ENCODE peak calls at places on chromosomes 16 and 17, in four cellular contexts. T is neuronal stem cell, I is IMR-90, L is H9. G is an unnamed sample.

GRCh38 chr17:10022416-10022815 is 117.3 kb upstream of the RCVRN start:
- DNase-seq in I (no peak), L (no peak), T (no peak), G (no peak)

GRCh38 chr17:82587234-82588086 is 60.8 kb downstream of the WDR45B start:
- DNase-seq in L (no peak), I (peak), T (no peak), G (no peak)

GRCh38 chr17:4341616-4341977 is 24.9 kb downstream of the UBE2G1 start:
- DNase-seq in T (no peak), L (no peak), I (no peak), G (no peak)

GRCh38 chr17:61157246-61157887 is 242.3 kb upstream of the TBX2 start:
- DNase-seq in L (no peak), T (no peak), I (peak), G (peak)

GRCh38 chr17:81254955-81255717 is 16.0 kb downstream of the NDUFAF8 start:
- DNase-seq in T (no peak), L (peak), I (peak), G (peak)

GRCh38 chr16:2955438-2955778 is 8.7 kb upstream of the KREMEN2 start:
- DNase-seq in T (no peak), I (no peak), L (no peak), G (no peak)

GRCh38 chr16:87802670-87803069 is 36.9 kb upstream of the KLHDC4 start:
- DNase-seq in T (no peak), I (no peak), L (no peak), G (no peak)

GRCh38 chr17:57735707-57736106 is 9.4 kb downstream of the CCDC182 start:
- DNase-seq in I (no peak), T (no peak), L (peak), G (no peak)

GRCh38 chr17:31251618-31252328 is 45.3 kb downstream of the OMG start:
- DNase-seq in L (no peak), T (no peak), I (no peak), G (no peak)

GRCh38 chr17:75673487-75673886 is 6.3 kb downstream of the SAP30BP start:
- DNase-seq in T (no peak), I (no peak), L (no peak), G (no peak)

GRCh38 chr16:56606071-56606687 is 2.2 kb upstream of the MT2A start:
- DNase-seq in T (no peak), I (peak), L (no peak), G (no peak)

DNA sequence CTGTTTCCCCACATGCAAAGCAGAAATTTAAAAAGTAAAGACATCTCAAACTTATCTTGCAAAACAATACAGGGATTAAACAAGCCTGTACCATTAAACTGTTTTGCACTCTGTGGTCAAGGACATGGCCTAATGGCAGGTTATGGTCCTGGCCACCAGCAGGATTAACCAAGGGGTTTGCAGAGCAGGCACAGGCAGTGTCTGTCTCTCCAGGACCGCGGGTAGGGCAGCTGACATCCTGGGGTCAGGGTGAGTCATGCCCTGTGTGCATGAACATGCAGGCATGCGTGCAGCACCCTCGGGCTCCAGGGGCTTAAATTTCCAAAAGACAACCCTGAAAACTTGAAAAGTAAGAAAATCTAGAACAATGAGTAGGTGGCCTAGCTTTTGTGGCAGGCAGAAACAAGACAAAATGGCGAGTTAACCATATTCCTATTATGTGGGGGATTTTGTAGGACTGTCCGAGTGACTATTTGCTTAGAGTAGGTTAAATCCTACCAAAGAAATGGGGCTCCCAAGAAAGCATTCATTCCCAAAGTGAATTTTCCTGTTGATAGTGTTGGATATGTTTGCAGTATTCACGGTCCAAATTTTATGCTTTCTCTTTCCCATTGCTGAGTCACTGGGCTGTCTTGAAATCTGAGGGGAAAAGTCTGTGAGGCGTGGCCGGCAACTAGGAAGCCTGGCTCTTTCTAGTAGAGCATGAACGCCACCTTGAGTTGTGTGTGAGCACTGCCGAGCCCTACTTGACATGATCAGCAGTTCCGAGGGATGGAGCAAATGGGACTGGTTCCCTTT is 158.4 kb upstream of the FAM20A start:
- DNase-seq in I (peak), T (peak), L (peak), G (peak)
- H2BK15ac ChIP-seq in I (peak), T (no peak), L (no peak), G (peak)

DNA sequence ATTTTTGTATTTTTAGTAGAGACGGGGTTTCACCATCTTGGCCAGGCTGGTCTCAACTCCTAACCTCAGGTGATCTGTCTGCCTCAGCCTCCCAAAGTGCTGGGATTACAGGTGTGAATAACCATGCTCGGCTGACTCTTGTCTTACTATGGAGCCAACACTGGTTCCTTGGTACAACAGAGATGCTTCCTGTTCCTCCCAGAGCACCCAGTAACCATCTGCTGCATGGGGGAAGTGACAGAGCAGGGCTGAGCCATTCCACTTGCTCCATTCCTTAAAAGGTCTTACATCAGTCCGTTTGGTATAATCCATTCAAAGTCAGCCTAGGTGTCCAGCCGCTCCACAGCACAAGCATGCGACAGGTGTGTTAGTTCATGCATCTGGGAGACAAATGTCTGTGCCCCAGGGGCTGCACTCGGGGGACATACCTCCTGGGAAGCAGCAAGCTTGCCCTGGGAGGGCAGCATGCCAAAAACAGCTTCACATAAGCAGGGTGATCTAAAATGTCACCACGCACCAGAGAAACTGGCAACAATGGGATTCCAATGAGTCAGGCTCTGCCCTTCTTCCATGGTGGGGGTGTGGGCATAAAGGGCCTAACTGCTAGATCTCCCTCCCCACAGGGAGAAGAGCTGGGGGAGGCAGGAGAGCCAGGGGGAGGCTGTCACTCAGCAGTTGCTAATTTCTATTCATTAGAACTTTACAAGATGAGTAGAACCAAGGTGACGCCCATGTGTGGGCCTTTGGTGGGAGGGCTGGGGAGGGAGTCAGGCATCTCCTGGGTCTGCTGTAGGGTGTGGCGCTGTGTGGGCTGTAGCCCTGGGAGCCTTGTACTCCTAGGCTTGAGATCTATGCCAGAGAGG is 35.5 kb downstream of the PIPOX start:
- DNase-seq in I (peak), L (no peak), T (no peak), G (no peak)
- H2BK15ac ChIP-seq in I (no peak), L (no peak), T (no peak), G (no peak)

GRCh38 chr17:48994548-48995331 is 2.4 kb upstream of the IGF2BP1 start:
- DNase-seq in T (no peak), L (no peak), I (no peak), G (no peak)

GRCh38 chr17:48995332-48995870 is 1.8 kb upstream of the IGF2BP1 start:
- DNase-seq in I (no peak), L (peak), T (peak), G (peak)

GRCh38 chr17:48996696-48997102 is 486 bp upstream of the IGF2BP1 start:
- DNase-seq in L (no peak), T (no peak), I (no peak), G (no peak)

GRCh38 chr17:48997103-48997826 is at the start of gene IGF2BP1:
- DNase-seq in L (peak), T (peak), I (peak), G (peak)

DNA sequence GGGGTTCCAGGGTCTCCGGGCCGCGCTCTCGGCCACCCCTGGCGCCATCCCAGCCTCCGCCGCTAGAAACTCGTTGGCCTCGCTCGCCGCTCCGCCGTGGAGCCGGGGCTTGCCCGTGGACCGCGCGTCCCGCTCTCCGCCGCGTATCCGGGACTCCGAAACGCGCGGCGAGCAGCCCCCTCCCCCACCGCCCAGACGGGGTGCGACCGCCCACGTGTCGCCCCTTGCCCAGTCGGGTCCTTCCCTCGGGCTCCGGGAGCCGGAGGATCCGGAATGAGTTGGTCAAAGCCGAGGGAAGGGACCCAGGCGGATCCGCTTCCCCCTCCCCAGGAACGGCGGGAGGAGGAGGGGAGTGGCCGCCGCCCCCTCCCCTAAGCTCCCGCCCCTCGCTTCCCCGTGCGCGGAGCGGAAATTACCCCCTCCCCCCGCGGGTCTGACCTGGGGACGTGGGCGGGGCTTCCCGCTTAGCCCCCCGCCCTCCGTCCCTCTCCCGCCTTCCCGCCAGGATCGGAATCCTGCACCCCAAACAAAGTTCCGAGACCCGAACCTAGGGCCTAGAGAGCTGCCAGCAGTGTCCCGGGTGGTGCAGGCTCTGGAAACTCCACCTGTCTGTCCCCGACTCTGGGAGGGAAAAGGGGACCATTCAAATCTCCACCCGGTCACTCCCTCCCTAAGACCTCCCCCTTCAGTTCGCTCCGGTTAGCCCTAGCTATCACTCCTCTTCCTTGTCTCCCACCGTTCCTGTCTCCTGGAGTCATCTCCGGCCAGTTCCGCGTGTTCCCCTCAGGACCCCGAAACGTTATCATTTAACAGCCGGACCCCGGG is 1.1 kb upstream of the IGF2BP1 start:
- DNase-seq in L (peak), T (peak), I (no peak), G (peak)
- H2BK15ac ChIP-seq in L (no peak), T (peak), I (peak), G (peak)

GRCh38 chr16:84193480-84193879 is 2.5 kb downstream of the ADAD2 start:
- DNase-seq in T (no peak), I (no peak), L (no peak), G (no peak)

GRCh38 chr16:84196101-84196500 is 5.1 kb downstream of the ADAD2 start:
- DNase-seq in I (no peak), T (no peak), L (no peak), G (no peak)

GRCh38 chr16:84195201-84196093 is 4.5 kb downstream of the ADAD2 start:
- DNase-seq in L (no peak), T (no peak), I (no peak), G (no peak)

GRCh38 chr16:84194018-84194417 is 3.1 kb downstream of the ADAD2 start:
- DNase-seq in L (no peak), T (no peak), I (no peak), G (no peak)

DNA sequence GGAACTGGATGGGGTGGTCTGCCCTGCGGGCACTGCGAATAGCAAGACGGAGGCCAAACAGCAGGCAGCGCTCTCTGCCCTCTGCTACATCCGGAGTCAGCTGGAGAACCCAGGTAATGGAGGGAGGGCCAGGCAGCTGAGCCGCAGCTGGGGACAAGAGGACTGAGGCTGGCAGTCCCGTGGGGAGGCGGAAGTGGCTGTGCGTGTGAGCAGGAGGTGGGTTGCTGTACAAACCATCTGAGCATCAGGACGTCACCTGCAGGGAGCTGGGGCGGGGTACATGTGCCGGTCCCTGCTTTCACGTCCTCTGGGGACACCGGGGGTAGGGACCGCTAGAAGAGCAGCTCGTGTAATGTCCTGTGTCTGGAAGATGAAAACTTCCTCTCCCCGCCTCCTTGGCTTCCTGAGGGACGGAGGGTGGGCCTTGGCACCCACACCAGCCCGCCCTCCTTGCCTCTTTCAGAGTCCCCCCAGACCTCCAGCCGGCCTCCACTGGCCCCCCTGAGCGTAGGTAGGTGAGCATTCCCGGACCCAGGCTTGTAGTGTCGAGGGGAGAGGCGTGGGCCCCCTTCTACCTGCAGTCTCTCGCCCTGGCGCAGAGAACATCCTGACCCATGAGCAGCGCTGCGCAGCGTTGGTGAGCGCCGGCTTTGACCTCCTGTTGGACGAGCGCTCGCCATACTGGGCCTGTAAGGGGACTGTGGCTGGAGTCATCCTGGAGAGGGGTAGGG is 3.7 kb downstream of the ADAD2 start:
- DNase-seq in I (no peak), T (no peak), L (no peak), G (no peak)
- H2BK15ac ChIP-seq in I (no peak), T (peak), L (no peak), G (no peak)

GRCh38 chr17:65786479-65786878 is 225.0 kb upstream of the AXIN2 start:
- DNase-seq in T (no peak), L (no peak), I (no peak), G (no peak)
- H2BK15ac ChIP-seq in T (no peak), L (no peak), I (no peak), G (no peak)

DNA sequence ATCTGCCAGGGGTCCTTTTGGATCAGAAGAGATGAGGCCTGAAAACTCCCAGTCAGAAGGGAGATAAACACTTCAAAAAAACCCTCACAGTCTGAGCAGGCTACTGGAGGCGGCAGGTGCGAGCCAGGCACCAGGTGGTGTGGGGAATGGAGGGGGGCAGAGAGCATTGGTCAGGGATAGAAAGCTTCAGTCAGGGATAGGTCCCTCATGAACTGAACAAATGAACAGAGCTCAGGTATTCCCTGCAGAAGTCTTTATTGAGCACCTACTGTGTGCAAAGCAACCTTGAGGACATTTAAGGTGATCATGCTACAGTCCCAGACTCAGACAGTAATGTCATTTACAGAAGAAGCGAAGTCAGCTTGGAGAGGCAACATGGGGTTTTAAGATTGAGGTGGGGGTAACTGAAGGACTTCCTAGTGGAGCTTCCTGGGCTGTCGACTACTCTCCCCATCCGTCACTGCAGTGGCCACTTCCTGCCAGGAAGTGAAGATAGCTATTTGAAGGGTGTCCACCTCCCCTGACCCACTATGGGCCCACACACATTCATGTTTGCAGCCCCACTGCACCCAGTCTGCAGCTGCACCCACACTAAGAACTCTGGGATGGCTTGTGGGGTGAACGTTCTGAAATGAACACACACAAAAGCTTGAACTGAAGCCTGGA is 3.2 kb downstream of the KIFC3 start:
- DNase-seq in T (no peak), I (no peak), L (no peak), G (no peak)
- H2BK15ac ChIP-seq in T (no peak), I (no peak), L (no peak), G (peak)

DNA sequence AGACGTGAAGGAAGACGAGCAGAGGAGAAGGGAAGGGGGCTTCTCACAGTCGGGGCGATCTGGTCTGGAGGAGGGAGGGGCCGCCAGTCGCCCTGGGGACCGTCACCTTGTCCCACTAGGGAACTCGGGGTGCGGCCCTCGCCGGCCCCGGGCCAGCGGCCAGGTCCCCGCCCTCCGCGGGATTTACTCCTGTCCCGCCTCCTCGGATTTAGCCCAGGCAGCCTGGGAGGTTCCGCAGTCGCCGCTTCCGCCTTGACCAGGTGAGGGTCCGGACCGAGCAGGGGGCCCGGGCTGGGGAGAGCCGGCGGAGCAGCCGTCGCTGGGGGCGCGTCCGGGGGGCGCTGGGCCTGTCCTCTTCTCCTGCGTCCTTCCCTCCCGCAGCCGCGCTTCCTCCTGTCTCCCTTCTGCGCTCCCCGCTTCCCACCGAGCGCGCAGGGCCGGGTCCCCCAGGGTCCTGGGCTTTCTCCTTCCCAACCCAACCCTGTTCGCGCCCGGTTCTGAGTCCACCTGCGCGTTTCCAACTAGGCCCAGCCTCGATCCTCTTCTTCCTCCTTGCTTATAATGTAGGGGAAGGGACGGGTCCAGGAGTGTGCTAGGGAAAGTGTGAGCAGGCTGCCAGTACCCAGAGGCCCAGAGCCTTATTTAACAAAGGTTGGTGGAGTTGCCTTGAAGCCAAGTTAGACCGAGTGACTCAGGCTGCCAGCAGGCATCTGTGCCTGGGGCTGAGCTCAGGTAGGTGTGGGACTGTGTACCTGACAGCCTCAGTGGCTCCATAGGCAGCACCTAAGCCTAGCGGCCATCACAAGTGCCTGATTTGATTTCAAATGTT is at the start of gene TNK1:
- DNase-seq in L (peak), T (no peak), I (no peak), G (no peak)
- H2BK15ac ChIP-seq in L (no peak), T (peak), I (no peak), G (no peak)

GRCh38 chr16:11597737-11598136 is 11.0 kb upstream of the LITAF start:
- DNase-seq in I (no peak), T (no peak), L (no peak), G (peak)
- H2BK15ac ChIP-seq in I (peak), T (no peak), L (no peak), G (peak)

G was measured in mesenchymal stem cell.